ENCODE peak calls at places on chromosomes 12 and 14, in ten cellular contexts. V is tibial artery, Z is IMR-90, D is stomach, P is tibial nerve, L is endothelial cell of umbilical vein, S is ovary, H is HCT116, R is right atrium auricular region, F is left ventricle myocardium inferior. G is an unnamed sample.

GRCh38 chr14:93982684-93983007 is 6.3 kb upstream of the ASB2 start:
- DNase-seq in F (no peak), R (no peak), Z (no peak), H (no peak), V (no peak), P (no peak), L (no peak), S (no peak), D (no peak), G (no peak)

GRCh38 chr12:18403182-18403581 is 141.9 kb downstream of the PIK3C2G start:
- DNase-seq in Z (no peak), L (no peak), D (no peak), P (no peak), F (no peak), H (no peak), R (no peak), S (no peak), V (no peak), G (no peak)

GRCh38 chr14:104680806-104681688 is 8.4 kb upstream of the INF2 start:
- DNase-seq in F (peak; percentile 49), L (peak; percentile 77), H (no peak), P (no peak), V (peak; percentile 89), R (no peak), Z (peak; percentile 85), S (no peak), D (peak; percentile 87), G (peak; percentile 91)

GRCh38 chr12:109581856-109582255 is 8.3 kb downstream of the MVK start:
- DNase-seq in H (no peak), P (no peak), S (no peak), Z (peak; percentile 45), F (no peak), D (no peak), L (no peak), V (no peak), R (no peak), G (no peak)

GRCh38 chr12:124399622-124400021 is 104.7 kb downstream of the RFLNA start:
- DNase-seq in H (no peak), L (peak; percentile 49), V (no peak), Z (no peak), D (no peak), P (no peak), R (no peak), S (no peak), F (no peak), G (no peak)

GRCh38 chr12:125225641-125226040 is 160.4 kb downstream of the AACS start:
- DNase-seq in D (no peak), R (no peak), S (no peak), F (no peak), L (no peak), P (no peak), V (no peak), Z (no peak), H (no peak), G (no peak)

GRCh38 chr14:81305743-81306142 is 85.0 kb upstream of the GTF2A1 start:
- DNase-seq in Z (no peak), L (no peak), V (no peak), R (no peak), H (no peak), P (no peak), D (no peak), S (no peak), F (no peak), G (no peak)

GRCh38 chr12:67447180-67447579 is 178.0 kb downstream of the CAND1 start:
- DNase-seq in V (no peak), P (no peak), S (no peak), H (no peak), F (no peak), D (no peak), R (no peak), Z (no peak), L (no peak), G (no peak)

GRCh38 chr12:93664573-93665138 is 12.5 kb upstream of the CRADD start:
- DNase-seq in R (no peak), L (no peak), D (no peak), H (no peak), F (no peak), P (no peak), S (no peak), V (no peak), Z (peak; percentile 25), G (no peak)

GRCh38 chr14:92638904-92639303 is 109.5 kb downstream of the LGMN start:
- DNase-seq in D (no peak), H (no peak), V (no peak), S (no peak), F (no peak), P (no peak), L (no peak), Z (no peak), R (no peak), G (no peak)

GRCh38 chr12:55703976-55704761 is 3.5 kb downstream of the ITGA7 start:
- DNase-seq in V (peak; percentile 66), R (no peak), H (no peak), Z (peak; percentile 35), S (no peak), F (no peak), P (no peak), D (no peak), L (no peak), G (no peak)

GRCh38 chr12:54340845-54341244 is 15.9 kb downstream of the COPZ1 start:
- DNase-seq in L (no peak), V (no peak), F (no peak), S (no peak), H (no peak), Z (no peak), D (no peak), P (no peak), R (no peak), G (no peak)

GRCh38 chr12:22525426-22525825 is 18.9 kb downstream of the C2CD5 start:
- DNase-seq in S (no peak), D (no peak), P (no peak), Z (peak; percentile 50), H (no peak), L (peak; percentile 24), V (no peak), F (no peak), R (no peak), G (no peak)

GRCh38 chr12:52564582-52564981 is 9.1 kb downstream of the KRT74 start:
- DNase-seq in F (no peak), H (no peak), Z (no peak), L (no peak), D (no peak), V (no peak), S (no peak), R (no peak), P (no peak), G (no peak)

GRCh38 chr12:52566847-52567291 is 6.8 kb downstream of the KRT74 start:
- DNase-seq in R (no peak), S (no peak), L (no peak), H (no peak), P (no peak), Z (no peak), V (no peak), F (peak; percentile 68), D (no peak), G (no peak)

GRCh38 chr12:52559979-52560378 is 7.0 kb upstream of the KRT71 start:
- DNase-seq in R (no peak), S (no peak), Z (no peak), V (no peak), P (no peak), L (no peak), F (no peak), D (no peak), H (no peak), G (no peak)

GRCh38 chr12:52557481-52557880 is 4.5 kb upstream of the KRT71 start:
- DNase-seq in S (no peak), F (no peak), Z (no peak), P (no peak), V (no peak), R (no peak), H (no peak), D (no peak), L (no peak), G (no peak)

DNA sequence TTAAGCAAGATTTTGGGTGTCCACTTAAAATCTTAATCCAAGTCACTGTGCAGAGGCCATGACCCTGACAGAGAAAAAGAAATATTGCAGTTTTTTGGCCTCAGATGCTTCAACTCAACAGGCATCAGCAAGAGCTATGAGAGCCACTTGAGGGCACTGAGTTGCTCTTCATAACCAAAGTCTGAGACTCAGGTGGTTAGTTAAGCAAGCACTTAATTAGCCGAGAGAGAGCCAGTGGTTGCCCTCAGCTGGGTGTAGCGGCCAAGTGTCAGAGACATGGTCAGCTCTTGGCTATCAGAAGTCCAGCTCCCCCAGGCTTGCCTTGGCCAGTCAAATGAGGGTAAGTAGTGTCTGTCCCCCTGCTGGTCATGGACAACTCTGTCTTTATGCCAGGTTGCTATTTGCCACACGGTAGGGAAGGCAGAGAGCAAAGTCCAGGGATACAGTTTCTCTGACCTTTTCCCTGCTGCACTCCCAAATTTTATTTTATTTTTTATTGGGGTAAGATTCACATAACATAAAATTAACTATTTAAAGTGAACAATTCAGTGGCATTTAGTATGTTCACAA is 9.0 kb upstream of the KRT71 start:
- DNase-seq in R (no peak), H (peak; percentile 22), D (no peak), V (no peak), L (no peak), S (no peak), Z (no peak), P (no peak), F (no peak), G (no peak)
- H3K4me3 ChIP-seq in R (no peak overlapping the region), H (no peak overlapping the region), D (no peak overlapping the region), V (no peak overlapping the region), L (no peak overlapping the region), S (no peak overlapping the region), Z (no peak overlapping the region), P (no peak overlapping the region), F (no peak overlapping the region), G (no peak overlapping the region)

GRCh38 chr12:97148941-97149559 is 242.0 kb downstream of the NEDD1 start:
- DNase-seq in S (no peak), L (peak; percentile 31), R (no peak), Z (peak; percentile 4), P (peak; percentile 16), D (peak; percentile 68), H (peak; percentile 29), V (no peak), F (peak; percentile 28), G (peak; percentile 47)
- TF ChIP-seq CTCF in S (no peak), L (peak; percentile 65), R (peak; percentile 67), Z (peak; percentile 49), P (peak; percentile 60), D (peak; percentile 56), H (peak; percentile 91), V (peak; percentile 16), F (peak; percentile 70), G (no peak)

GRCh38 chr12:12240671-12241345 is 26.0 kb downstream of the LRP6 start:
- DNase-seq in F (no peak), L (peak; percentile 22), S (no peak), R (no peak), H (no peak), V (no peak), D (no peak), P (no peak), Z (peak; percentile 66), G (no peak)
- H3K4me3 ChIP-seq in F (no peak overlapping the region), L (no peak overlapping the region), S (no peak overlapping the region), R (no peak overlapping the region), H (no peak overlapping the region), V (no peak overlapping the region), D (no peak overlapping the region), P (no peak overlapping the region), Z (no peak overlapping the region), G (peak overlapping the region; percentile 29)

GRCh38 chr12:111368291-111368683 is 608 bp downstream of the PHETA1 start:
- DNase-seq in S (peak; percentile 27), D (peak; percentile 43), Z (no peak), L (peak; percentile 18), V (no peak), F (peak; percentile 33), P (no peak), R (no peak), H (no peak), G (no peak)
- TF ChIP-seq CTCF in S (no peak), D (no peak), Z (no peak), L (no peak), V (no peak), F (no peak), P (no peak), R (no peak), H (no peak), G (no peak)

G was measured in dorsolateral prefrontal cortex.